ENCODE peak calls at places on chromosomes 3 and 15, in five cellular contexts. J is GM23248, V is OCI-LY7, D is SK-N-SH, H is PC-9. N is an unnamed sample. For H3K9me2, the result is how much of the 10 kb centered on the place peaks cover.

GRCh38 chr15:50109086-50109987 is 9.7 kb downstream of the ATP8B4 start:
- DNase-seq in V (no peak), J (peak), H (no peak), D (no peak), N (no peak)

GRCh38 chr15:66630801-66631351 is 65.1 kb upstream of the LCTL start:
- DNase-seq in D (peak), H (no peak), V (no peak), J (no peak), N (no peak)

GRCh38 chr3:148079370-148079769 is 618.3 kb upstream of the AGTR1 start:
- DNase-seq in H (no peak), D (peak), J (peak), V (no peak), N (peak)

GRCh38 chr3:71369733-71370391 is 213.7 kb downstream of the FOXP1 start:
- DNase-seq in D (no peak), V (no peak), H (no peak), J (peak), N (no peak)

GRCh38 chr15:49621327-49622210 is 721 bp downstream of the DTWD1 start:
- DNase-seq in D (peak), V (peak), J (peak), H (no peak), N (peak)

GRCh38 chr3:96813134-96813819 is 1.1 kb upstream of the EPHA6 start:
- DNase-seq in H (peak), J (peak), V (no peak), D (peak), N (peak)

GRCh38 chr15:41581110-41581509 is 22.1 kb downstream of the TYRO3 start:
- DNase-seq in D (no peak), J (peak), V (peak), H (peak), N (peak)

GRCh38 chr3:196948442-196949365 is 6.4 kb upstream of the NCBP2 start:
- DNase-seq in V (no peak), D (no peak), H (no peak), J (peak), N (peak)

GRCh38 chr3:6825527-6825926 is 35.4 kb upstream of the GRM7 start:
- DNase-seq in D (peak), J (no peak), H (no peak), V (no peak), N (no peak)

GRCh38 chr3:12148183-12148940 is 10.3 kb downstream of the TIMP4 start:
- DNase-seq in V (no peak), D (peak), J (peak), H (no peak), N (no peak)

GRCh38 chr3:170809021-170809974 is 60.7 kb downstream of the RPL22L1 start:
- DNase-seq in D (peak), H (peak), J (peak), V (peak), N (peak)

GRCh38 chr15:71011503-71012155 is 103.6 kb upstream of the THSD4 start:
- DNase-seq in H (peak), V (peak), J (peak), D (peak), N (peak)

GRCh38 chr3:178517665-178518366 is 18.4 kb upstream of the KCNMB2 start:
- DNase-seq in V (no peak), D (no peak), H (no peak), J (no peak), N (no peak)

GRCh38 chr15:55999635-56000034 is 6.2 kb upstream of the NEDD4 start:
- DNase-seq in H (peak), V (no peak), D (no peak), J (no peak), N (no peak)

GRCh38 chr15:94305133-94305532 is 73.8 kb downstream of the MCTP2 start:
- DNase-seq in D (no peak), H (no peak), J (no peak), V (peak), N (no peak)

DNA sequence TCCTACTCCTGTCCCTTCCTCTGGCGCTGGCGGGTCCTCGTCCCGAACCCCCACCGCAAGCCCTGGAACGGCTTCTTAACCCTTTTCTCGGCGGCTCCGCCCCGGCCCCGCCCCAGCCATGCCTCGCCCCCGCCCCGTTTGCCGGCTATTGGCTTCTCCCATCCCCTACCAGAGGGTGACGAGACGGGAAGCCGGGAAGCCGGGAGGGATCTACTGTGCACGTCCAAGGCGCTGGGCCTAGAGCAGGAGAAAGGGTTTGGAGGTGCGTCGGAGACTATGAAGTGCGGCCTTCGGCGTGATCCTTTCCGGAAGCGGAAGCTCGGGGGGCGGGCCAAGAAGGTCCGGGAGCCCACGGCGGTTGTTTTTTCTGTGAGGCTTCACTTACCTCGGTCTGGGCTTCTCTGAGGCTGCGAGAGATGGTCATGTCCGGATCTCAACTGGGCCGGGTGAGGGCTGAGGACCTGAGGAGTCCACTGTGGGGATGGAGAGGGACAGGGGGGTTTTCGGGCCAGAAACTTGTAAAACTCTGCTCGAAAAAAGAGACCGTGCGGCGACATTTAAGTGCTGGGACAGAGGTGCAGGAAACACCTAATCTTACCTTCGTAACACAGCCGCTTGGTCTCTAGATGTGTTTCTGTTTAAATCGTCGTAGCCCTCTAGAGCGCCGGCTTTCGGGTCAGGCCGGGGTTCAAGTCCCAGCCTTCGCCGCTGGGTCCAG is 21.4 kb downstream of the ROPN1B start:
- DNase-seq in D (peak), V (peak), J (peak), H (peak), N (peak)
- H3K9me2 ChIP-seq in D (under half), V (under half), J (under half), H (under half), N (under half)

DNA sequence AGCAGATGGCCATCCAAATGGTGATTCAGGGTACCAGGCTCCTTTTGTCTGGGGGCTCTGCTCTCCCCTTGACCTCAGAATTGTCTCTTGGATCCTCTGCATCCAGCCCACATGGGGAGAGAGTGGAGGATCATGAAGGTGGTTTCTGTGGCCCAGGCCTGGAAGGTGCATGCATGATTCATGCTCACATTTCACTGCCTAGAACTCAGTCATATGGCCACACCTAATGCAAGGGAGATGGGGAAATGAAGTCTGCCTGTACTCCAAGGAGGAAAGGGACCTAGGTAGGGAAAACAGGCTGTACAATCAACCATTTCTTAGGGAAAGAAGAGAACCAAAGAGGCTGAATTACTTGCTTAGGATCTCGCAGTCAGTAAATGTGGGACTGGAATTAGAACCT is 15.1 kb downstream of the HRG start:
- DNase-seq in J (no peak), D (no peak), H (no peak), V (no peak), N (no peak)
- H3K9me2 ChIP-seq in J (under half), D (under half), H (under half), V (under half), N (under half)

DNA sequence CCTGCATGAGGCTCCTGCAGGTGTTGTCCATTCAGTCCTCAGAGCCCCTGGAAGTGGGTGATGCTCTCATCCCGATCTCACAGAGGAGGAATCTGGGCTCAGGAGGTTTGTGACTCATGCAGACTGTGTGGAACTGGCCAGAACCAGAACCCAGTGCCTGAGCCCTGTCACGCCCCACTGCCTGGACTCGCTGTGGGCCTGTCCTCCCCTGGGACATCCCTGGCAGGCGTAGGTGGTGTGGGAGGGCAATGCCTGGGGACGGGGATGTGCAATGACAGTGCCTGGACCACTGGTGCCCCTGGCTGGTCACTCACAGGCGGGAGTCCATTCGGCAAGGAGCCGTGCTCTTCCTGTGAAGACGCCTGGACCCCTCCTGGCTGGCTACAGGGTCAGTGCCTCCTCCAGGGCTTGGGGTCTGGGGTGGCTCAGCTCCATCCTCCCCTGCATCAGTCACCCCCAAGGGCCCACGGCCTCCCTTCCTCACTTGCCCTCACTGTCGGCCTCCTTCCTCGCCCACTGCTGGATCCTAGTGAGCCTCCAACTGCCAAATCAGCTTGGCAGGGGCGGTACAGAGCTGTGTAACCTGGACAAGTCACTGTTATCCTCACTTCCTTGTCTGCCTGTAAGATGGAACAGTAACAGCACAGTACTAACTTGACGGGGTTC is 14.9 kb downstream of the PSTPIP1 start:
- DNase-seq in J (peak), V (no peak), H (no peak), D (no peak), N (no peak)
- H3K9me2 ChIP-seq in J (under half), V (under half), H (under half), D (under half), N (under half)

GRCh38 chr3:132292062-132292461 is 25.1 kb upstream of the ACP3 start:
- DNase-seq in V (no peak), H (no peak), J (peak), D (no peak), N (no peak)
- H3K9me2 ChIP-seq in V (under half), H (under half), J (under half), D (under half), N (under half)

DNA sequence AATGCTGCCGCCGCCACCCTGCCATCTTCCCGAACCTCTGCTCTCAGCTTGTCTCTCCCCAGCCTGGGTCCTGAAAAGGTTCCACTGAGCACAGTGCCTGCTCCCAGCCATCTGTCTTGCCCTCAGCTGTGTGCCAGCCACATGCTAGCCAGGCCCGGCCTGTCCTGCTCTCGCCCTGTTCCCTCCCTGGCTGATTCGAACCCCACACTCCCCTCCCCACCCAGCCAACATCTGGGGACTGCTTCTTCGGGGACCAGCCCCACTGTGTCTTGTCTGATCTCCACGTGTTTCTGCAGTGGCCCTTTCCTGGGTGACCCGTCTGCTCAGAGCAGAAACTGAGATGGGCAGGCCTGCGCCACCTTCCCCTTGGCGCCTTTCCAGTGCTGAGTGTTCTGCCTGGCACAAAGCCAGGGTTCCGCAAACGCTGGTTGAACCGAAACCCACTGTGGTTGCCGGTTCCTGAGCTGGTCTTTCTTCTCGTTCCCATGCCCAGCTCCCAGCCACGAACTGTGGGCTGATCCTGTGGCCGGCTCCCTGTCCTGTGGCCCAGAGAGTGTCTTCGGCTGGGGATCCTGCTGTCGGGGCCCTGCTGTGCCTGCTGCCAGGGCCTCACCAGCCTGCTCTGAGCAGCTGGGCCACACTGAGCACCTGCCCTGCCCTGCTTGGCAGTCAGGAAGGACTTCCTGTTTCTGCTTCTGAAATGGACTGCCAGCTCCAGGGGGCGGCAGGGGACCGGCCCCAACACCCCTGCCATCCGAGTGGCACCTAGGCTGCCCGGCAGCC is 62.7 kb upstream of the KLF13 start:
- DNase-seq in D (peak), H (no peak), V (peak), J (no peak), N (no peak)
- H3K9me2 ChIP-seq in D (under half), H (under half), V (under half), J (under half), N (under half)

GRCh38 chr3:181885868-181886630 is 174.3 kb downstream of the SOX2 start:
- DNase-seq in J (no peak), D (no peak), V (no peak), H (no peak), N (no peak)

GRCh38 chr3:181879926-181880325 is 168.2 kb downstream of the SOX2 start:
- DNase-seq in V (no peak), H (no peak), D (no peak), J (no peak), N (no peak)

GRCh38 chr3:181880339-181880738 is 168.6 kb downstream of the SOX2 start:
- DNase-seq in J (no peak), V (no peak), D (peak), H (no peak), N (no peak)
- H3K9me2 ChIP-seq in J (under half), V (under half), D (under half), H (under half), N (under half)

GRCh38 chr15:48427479-48427878 is 96.2 kb downstream of the DUT start:
- DNase-seq in J (no peak), V (no peak), D (no peak), H (no peak), N (no peak)

GRCh38 chr15:48426941-48427340 is 95.7 kb downstream of the DUT start:
- DNase-seq in H (no peak), D (no peak), V (no peak), J (no peak), N (no peak)

GRCh38 chr15:48424076-48424475 is 92.8 kb downstream of the DUT start:
- DNase-seq in V (no peak), D (no peak), J (peak), H (peak), N (no peak)

GRCh38 chr15:48425051-48425450 is 93.8 kb downstream of the DUT start:
- DNase-seq in D (no peak), H (no peak), J (no peak), V (no peak), N (no peak)

DNA sequence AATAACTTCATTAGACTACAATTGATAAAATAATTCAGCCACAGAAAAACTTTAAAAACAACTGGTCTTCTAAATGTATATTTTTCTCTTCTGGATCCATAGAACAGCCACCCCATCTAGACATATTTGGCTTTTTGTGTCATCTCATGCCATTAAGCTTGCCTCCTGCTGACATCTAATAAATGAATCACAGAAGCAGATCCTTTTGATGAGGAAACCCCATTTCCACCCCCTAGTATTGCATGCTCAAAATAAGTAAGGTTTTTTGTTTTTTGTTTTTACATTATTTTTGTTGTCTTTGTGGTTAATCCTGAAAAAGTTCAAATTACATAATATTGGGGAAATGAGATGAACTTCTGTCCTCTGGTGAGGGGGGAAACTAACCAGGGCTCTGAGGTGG is 94.8 kb downstream of the DUT start:
- DNase-seq in V (no peak), H (no peak), D (no peak), J (peak), N (no peak)
- H3K9me2 ChIP-seq in V (under half), H (under half), D (under half), J (under half), N (under half)

GRCh38 chr15:78481917-78482316 is 25.5 kb upstream of the HYKK start:
- DNase-seq in D (no peak), J (no peak), H (no peak), V (no peak), N (no peak)

GRCh38 chr15:78479650-78480049 is 27.7 kb upstream of the HYKK start:
- DNase-seq in J (no peak), H (no peak), D (no peak), V (no peak), N (no peak)

GRCh38 chr15:78477295-78477694 is 30.1 kb upstream of the HYKK start:
- DNase-seq in H (no peak), J (no peak), V (no peak), D (no peak), N (no peak)
- H3K9me2 ChIP-seq in H (under half), J (under half), V (under half), D (under half), N (under half)

GRCh38 chr3:188435266-188435665 is 281.3 kb downstream of the LPP start:
- DNase-seq in V (no peak), J (no peak), H (no peak), D (no peak), N (no peak)

GRCh38 chr3:188439080-188439479 is 285.1 kb downstream of the LPP start:
- DNase-seq in V (peak), D (no peak), H (no peak), J (no peak), N (no peak)

GRCh38 chr3:188440563-188440962 is 286.6 kb downstream of the LPP start:
- DNase-seq in H (no peak), D (no peak), V (no peak), J (no peak), N (no peak)

GRCh38 chr3:188434594-188434993 is 280.6 kb downstream of the LPP start:
- DNase-seq in J (no peak), V (no peak), D (no peak), H (no peak), N (no peak)

DNA sequence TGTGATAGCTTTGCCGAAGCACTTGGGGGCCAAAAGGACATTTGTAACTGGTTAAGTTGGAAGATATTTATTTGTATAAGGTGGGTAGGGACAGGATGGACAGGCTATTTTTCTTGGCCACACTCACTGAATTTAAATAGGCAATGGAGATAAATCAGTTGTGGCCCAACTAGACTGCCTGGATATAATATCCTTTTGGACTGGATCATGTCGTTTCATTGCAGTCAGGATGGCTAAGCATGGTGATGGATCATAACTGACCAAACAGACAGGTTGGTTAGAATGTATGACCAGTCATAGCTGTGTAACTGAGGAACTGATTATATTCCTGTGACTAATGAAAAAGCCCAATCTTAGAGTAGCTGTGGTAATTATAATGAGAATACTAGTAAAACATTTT is 284.0 kb downstream of the LPP start:
- DNase-seq in D (no peak), V (no peak), J (peak), H (no peak), N (no peak)
- H3K9me2 ChIP-seq in D (under half), V (under half), J (under half), H (under half), N (under half)

GRCh38 chr15:30929064-30929669 is 25.5 kb downstream of the FAN1 start:
- DNase-seq in J (peak), D (no peak), H (no peak), V (no peak), N (no peak)
- H3K9me2 ChIP-seq in J (under half), D (under half), H (under half), V (under half), N (under half)

N was measured in GM23338.